ENCODE peak calls at places on chromosomes 2 and 18, in four cellular contexts. N, U, M and B are unnamed samples.

GRCh38 chr2:18271370-18272147 is 288.9 kb downstream of the RDH14 start:
- DNase-seq in N (no peak), U (no peak), M (no peak), B (no peak)

GRCh38 chr2:207432471-207432870 is 97.3 kb upstream of the CREB1 start:
- DNase-seq in N (no peak), U (no peak), M (no peak), B (no peak)

GRCh38 chr2:12856934-12857660 is 140.4 kb downstream of the TRIB2 start:
- DNase-seq in N (no peak), U (no peak), M (no peak), B (no peak)

GRCh38 chr2:24652265-24653232 is 140.6 kb downstream of the PTRHD1 start:
- DNase-seq in N (no peak), U (no peak), M (peak), B (no peak)

GRCh38 chr2:68031546-68032160 is 31.2 kb downstream of the C1D start:
- DNase-seq in N (peak), U (peak), M (peak), B (peak)

GRCh38 chr2:23900133-23900926 is 26.6 kb downstream of the ATAD2B start:
- DNase-seq in N (no peak), U (no peak), M (no peak), B (peak)

GRCh38 chr18:31563778-31564177 is 27.9 kb upstream of the TTR start:
- DNase-seq in N (peak), U (no peak), M (no peak), B (no peak)

GRCh38 chr2:207035855-207036254 is 96.5 kb downstream of the CPO start:
- DNase-seq in N (no peak), U (no peak), M (no peak), B (no peak)

GRCh38 chr2:240813231-240813921 is 6.6 kb downstream of the KIF1A start:
- DNase-seq in N (no peak), U (no peak), M (no peak), B (no peak)

GRCh38 chr2:234996467-234997270 is 44.9 kb downstream of the SH3BP4 start:
- DNase-seq in N (no peak), U (peak), M (no peak), B (peak)

GRCh38 chr18:43525149-43525548 is 247.9 kb upstream of the SYT4 start:
- DNase-seq in N (no peak), U (no peak), M (no peak), B (no peak)

GRCh38 chr18:50099725-50100414 is 95.1 kb downstream of the MYO5B start:
- DNase-seq in N (no peak), U (no peak), M (peak), B (no peak)

GRCh38 chr2:226839960-226840359 is 4.1 kb downstream of the RHBDD1 start:
- DNase-seq in N (no peak), U (no peak), M (no peak), B (no peak)

GRCh38 chr2:216904974-216905373 is 45.1 kb upstream of the TNP1 start:
- DNase-seq in N (no peak), U (no peak), M (no peak), B (no peak)
- TF ChIP-seq POLR2AphosphoS2 in N (no peak), U (no peak), M (no peak), B (no peak)

GRCh38 chr2:10453899-10454298 is 5.8 kb upstream of the ODC1 start:
- DNase-seq in N (no peak), U (no peak), M (no peak), B (no peak)

GRCh38 chr2:10451819-10452218 is 3.7 kb upstream of the ODC1 start:
- DNase-seq in N (no peak), U (no peak), M (no peak), B (no peak)

GRCh38 chr2:10452334-10452733 is 4.2 kb upstream of the ODC1 start:
- DNase-seq in N (no peak), U (peak), M (no peak), B (peak)

GRCh38 chr2:10452956-10453885 is 5.1 kb upstream of the ODC1 start:
- DNase-seq in N (no peak), U (no peak), M (no peak), B (no peak)

GRCh38 chr2:10454505-10454904 is 6.4 kb upstream of the ODC1 start:
- DNase-seq in N (no peak), U (no peak), M (no peak), B (no peak)
- TF ChIP-seq POLR2AphosphoS2 in N (no peak), U (no peak), M (no peak), B (no peak)

DNA sequence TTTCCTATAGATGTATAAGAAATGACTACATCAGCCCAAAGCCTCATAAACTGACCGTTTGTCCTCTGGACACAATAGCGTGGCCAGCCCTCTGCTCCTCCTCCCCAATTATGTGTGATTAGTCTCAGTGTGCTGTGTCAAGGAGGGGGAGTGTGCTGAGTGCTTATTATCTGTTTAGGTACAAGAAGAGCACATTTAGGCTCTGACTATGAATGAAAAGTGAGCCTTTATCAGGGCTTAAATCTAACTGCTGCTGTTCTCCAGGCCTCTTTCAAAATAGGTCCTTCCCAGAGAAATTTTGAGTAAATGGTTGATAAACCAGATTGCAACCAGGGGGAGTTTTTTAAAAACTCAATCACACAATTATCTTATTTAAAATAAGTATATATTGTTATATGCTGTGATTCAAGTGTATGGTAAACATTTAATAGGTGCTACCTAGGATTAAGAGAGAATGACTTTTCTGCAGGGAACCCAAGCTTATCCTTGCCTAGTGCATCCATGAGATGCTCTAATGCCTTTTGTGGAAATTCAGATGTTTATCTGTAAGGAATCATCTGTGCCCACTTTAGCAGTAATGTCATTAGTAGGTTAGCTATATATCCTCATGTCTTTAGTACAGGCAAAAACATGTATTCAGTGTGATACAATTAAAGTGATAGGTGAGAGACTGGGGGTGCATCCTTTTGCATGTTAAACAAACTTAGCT is 168.7 kb upstream of the SIX3 start:
- DNase-seq in N (no peak), U (no peak), M (no peak), B (no peak)
- TF ChIP-seq POLR2AphosphoS2 in N (no peak), U (no peak), M (no peak), B (no peak)

GRCh38 chr2:151552287-151552686 is 142.6 kb downstream of the RIF1 start:
- DNase-seq in N (no peak), U (no peak), M (no peak), B (no peak)

GRCh38 chr2:151551556-151551955 is 141.9 kb downstream of the RIF1 start:
- DNase-seq in N (no peak), U (no peak), M (no peak), B (no peak)

GRCh38 chr2:151544449-151544848 is 134.7 kb downstream of the RIF1 start:
- DNase-seq in N (no peak), U (no peak), M (no peak), B (no peak)

GRCh38 chr2:151543898-151544297 is 134.2 kb downstream of the RIF1 start:
- DNase-seq in N (no peak), U (no peak), M (no peak), B (no peak)

DNA sequence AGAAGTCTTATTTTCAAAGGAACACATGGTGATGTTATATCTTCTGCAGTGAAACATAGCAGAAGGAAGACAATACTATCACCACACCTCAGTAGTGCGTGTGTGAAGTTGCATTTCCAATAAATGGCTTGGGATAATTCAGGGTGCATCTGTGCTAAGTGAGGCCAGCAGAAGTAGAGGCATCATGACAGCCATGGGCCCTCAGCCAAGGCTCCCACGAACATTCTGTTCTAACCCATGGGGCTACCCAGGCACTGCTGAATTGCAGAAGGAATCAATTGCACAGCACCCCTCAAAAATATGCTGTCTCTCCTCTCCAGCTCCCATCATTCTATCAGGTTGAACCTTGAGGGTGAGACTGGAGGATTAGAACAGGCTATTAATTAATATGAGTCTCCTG is 139.5 kb downstream of the RIF1 start:
- DNase-seq in N (no peak), U (no peak), M (no peak), B (no peak)
- TF ChIP-seq POLR2AphosphoS2 in N (no peak), U (no peak), M (no peak), B (no peak)

DNA sequence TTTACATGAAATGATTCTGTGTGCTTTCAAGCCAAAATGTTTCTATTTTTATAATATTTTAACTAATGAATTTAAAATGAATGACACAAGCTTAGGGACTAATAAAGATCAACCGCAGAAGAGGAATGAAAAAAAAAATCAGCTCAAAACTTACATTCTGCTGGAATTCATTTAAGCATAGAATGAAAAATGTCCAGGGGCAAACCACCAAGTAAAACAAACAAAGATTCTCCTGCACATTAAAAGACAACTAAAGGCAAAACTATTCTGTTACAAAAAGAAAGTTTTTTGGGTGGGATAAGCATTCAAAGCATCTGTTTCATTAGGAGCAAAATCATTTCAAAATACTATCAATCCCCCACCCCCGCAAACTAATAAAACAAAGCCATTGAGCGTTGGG is 99.3 kb upstream of the SOX11 start:
- DNase-seq in N (no peak), U (no peak), M (no peak), B (no peak)
- TF ChIP-seq POLR2AphosphoS2 in N (no peak), U (no peak), M (no peak), B (no peak)

GRCh38 chr18:40911041-40911440 is 1044.0 kb upstream of the PIK3C3 start:
- DNase-seq in N (no peak), U (no peak), M (no peak), B (no peak)
- TF ChIP-seq POLR2AphosphoS2 in N (no peak), U (no peak), M (no peak), B (no peak)

GRCh38 chr2:112085916-112086669 is 31.0 kb downstream of the TMEM87B start:
- DNase-seq in N (no peak), U (no peak), M (no peak), B (no peak)
- TF ChIP-seq POLR2AphosphoS2 in N (no peak), U (no peak), M (no peak), B (no peak)

DNA sequence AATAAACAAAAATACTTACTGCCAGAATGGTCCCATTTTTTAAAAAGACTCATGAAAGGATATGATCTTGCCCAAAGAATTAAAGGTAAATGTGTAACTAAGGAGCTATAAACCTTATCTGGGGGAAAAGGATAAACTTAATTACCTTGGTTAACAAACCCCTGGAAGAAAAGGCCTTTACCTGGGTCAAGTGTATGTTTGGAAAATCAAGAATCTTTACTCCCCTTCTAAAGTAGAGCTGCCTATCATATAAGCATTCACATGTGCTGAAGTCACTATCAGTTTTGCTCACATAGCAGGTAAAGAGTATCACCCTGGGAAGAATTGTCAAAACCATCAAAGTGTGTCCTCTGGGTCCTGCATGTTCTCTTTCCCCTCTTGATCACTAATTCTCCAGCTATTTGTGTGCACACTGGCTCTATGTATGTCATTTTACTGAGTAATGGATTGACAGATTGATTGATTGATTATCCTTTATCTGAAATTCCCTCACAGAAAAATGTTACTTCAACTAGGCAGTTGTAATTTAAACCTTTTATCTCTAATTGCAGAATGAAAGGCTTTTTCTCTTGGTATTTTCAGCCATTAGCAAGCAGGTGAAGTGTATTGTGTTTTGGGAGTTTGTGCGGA is 199.4 kb downstream of the NOL4 start:
- DNase-seq in N (no peak), U (no peak), M (no peak), B (no peak)
- TF ChIP-seq POLR2AphosphoS2 in N (no peak), U (no peak), M (no peak), B (no peak)